ENCODE peak calls at places on chromosomes 6 and 20, in four cellular contexts. C is H1, I is MM.1S, O is mesenchymal stem cell. L is an unnamed sample. For H3K9me3, the result is how much of the 10 kb centered on the place peaks cover.

GRCh38 chr6:30163090-30163917 is at the start of gene TRIM15:
- DNase-seq in C (no peak), I (no peak), O (no peak), L (no peak)

GRCh38 chr6:21587925-21588811 is 5.4 kb upstream of the SOX4 start:
- DNase-seq in C (peak), I (peak), O (peak), L (peak)

GRCh38 chr6:152052061-152052460 is 244.6 kb downstream of the ESR1 start:
- DNase-seq in C (no peak), I (no peak), O (no peak), L (no peak)

GRCh38 chr6:72032056-72032455 is 145.7 kb downstream of the RIMS1 start:
- DNase-seq in C (no peak), I (no peak), O (peak), L (no peak)

GRCh38 chr20:60108397-60108796 is 150.2 kb downstream of the CDH26 start:
- DNase-seq in C (no peak), I (no peak), O (peak), L (peak)

GRCh38 chr6:3250278-3250677 is 8.5 kb upstream of the PSMG4 start:
- DNase-seq in C (no peak), I (no peak), O (no peak), L (peak)

GRCh38 chr6:101397199-101397598 is 3.7 kb downstream of the GRIK2 start:
- DNase-seq in C (no peak), I (no peak), O (no peak), L (no peak)

GRCh38 chr6:15355683-15356099 is 109.8 kb downstream of the JARID2 start:
- DNase-seq in C (no peak), I (no peak), O (no peak), L (no peak)

GRCh38 chr6:30913721-30914075 is 340 bp upstream of the VARS2 start:
- DNase-seq in C (no peak), I (no peak), O (no peak), L (peak)

GRCh38 chr6:32946893-32947292 is 6.0 kb downstream of the HLA-DMA start:
- DNase-seq in C (no peak), I (no peak), O (no peak), L (no peak)

GRCh38 chr6:128068110-128068460 is 167.2 kb upstream of the THEMIS start:
- DNase-seq in C (no peak), I (no peak), O (no peak), L (no peak)

GRCh38 chr6:152858151-152858550 is 107.6 kb downstream of the VIP start:
- DNase-seq in C (no peak), I (no peak), O (no peak), L (no peak)

GRCh38 chr6:96249748-96250147 is 234.0 kb downstream of the FUT9 start:
- DNase-seq in C (no peak), I (no peak), O (no peak), L (no peak)

GRCh38 chr6:3457710-3458605 is 1.1 kb upstream of the SLC22A23 start:
- DNase-seq in C (no peak), I (no peak), O (peak), L (no peak)

GRCh38 chr6:156977527-156978291 is 200.5 kb downstream of the ARID1B start:
- DNase-seq in C (no peak), I (no peak), O (no peak), L (peak)

GRCh38 chr6:15244605-15245360 is 1.1 kb upstream of the JARID2 start:
- DNase-seq in C (peak), I (peak), O (peak), L (peak)

DNA sequence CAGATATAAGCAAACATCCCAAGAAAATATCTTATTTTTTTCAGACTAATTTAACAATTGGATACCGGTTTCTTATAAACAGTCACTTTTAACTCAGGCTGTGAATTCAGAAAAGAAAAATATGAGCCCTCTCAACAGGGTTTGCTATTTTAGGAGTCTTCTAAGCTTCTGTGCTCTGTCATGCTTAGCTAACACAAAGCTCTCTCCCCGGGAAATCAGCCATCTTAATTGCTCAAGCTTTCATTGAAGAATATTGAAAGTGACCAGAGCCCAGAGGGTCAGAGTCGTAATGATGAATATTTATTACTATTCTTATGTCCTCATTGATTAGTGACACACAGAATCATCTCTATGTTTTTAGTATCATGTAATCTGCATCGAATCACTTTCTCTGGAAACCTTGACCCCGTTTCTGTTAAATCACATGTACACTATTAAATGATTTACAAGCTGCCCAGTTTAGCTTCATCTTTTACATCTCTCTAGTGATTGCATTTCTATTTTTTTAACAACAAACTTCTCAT is 96.0 kb downstream of the RFPL4B start:
- DNase-seq in C (no peak), I (no peak), O (no peak), L (no peak)
- H2AFZ ChIP-seq in C (peak), I (no peak), O (no peak), L (no peak)

DNA sequence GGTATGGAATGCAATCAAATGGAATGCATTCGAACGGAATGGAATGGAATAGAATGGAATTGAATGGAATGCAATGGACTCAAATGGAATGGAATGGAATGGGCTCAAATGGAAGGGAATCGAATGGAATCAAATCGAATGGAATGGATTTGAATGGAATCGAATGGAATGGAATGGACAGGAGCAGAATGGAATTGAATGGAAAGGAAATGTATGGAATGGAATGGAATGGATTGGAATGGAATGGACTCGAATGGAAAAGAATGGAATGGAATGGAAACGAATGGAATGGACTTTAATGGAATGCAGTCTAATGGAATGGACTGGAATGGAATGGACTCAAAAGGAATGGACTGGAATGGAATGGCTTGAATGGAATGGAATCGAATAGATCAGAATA is 18.3 kb upstream of the DEFB115 start:
- DNase-seq in C (no peak), I (no peak), O (no peak), L (no peak)
- H3K9me3 ChIP-seq in C (under half), I (under half), O (half or more), L (under half)

DNA sequence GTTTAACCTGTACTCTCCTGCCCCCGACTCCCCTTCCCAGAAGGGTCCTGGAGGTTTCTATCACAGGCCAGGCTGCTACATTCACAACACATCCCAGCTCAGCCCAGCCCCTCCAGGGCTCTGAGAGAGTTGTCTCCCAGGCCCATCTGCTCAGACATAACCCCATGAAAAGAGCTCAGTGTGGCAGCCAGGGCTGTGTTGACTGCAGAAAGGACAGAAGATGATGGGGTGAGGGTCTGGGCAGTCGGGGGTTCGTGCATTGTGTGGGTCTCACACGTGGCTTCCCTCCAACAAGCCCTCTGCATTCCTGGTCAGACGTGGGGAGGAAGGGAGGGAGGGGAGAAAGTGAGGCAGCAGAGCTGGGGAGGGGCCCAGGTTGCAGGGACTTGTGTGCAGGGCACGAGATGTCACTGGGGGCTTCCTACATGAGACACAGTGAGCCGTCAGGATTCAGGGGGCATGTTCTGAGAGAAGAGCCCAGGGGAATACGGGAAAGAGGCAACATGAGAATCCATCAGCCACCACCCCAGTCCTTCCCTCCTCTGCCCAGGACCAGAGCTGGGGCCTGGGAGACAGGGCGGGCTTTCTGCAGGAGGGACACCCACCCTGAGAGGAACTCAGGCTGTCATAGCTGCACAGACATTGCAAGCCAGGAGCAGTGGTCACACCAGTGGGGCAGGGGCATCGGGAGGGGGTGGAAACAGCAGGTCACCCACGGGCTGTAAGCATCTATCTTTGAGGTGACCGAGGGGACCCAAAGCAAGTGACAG is 372.9 kb downstream of the PREX1 start:
- DNase-seq in C (no peak), I (no peak), O (no peak), L (peak)
- H3K4me3 ChIP-seq in C (no peak), I (no peak), O (no peak), L (no peak)

DNA sequence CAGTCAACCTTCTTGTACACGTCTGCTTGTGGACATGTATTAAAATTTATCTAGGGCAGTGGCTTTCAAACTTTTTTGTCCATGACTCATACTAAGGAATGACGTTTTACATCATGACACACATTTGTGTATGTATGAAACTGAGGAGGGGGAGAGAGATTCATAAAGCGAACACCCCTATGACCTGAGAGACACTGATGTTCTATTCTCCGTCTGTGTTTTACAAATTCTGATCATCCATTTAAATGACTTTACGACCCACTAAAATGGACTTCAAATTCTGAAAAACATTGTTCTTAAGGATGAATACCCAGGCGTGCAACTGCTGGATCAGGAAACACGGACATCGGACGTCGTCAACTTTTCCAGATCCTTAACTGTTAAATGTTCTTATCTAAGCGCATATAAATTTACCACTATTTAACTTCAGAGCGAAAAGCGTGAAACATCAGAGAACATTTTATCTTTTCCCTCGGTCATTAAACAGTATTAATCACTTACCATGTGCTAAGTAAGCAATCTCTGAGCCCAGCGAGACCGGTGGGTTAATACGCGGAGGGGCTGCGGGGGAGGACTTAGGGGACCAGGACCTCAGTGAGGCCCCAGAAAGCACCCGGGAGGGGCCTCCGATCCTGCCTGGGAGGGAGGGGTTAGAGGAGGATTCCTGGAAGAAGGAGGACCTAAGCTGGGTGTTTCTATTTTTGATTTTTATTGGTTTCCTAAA is 1.2 kb downstream of the PLAGL1 start:
- DNase-seq in C (no peak), I (no peak), O (peak), L (peak)
- H2AFZ ChIP-seq in C (no peak), I (no peak), O (no peak), L (peak)

DNA sequence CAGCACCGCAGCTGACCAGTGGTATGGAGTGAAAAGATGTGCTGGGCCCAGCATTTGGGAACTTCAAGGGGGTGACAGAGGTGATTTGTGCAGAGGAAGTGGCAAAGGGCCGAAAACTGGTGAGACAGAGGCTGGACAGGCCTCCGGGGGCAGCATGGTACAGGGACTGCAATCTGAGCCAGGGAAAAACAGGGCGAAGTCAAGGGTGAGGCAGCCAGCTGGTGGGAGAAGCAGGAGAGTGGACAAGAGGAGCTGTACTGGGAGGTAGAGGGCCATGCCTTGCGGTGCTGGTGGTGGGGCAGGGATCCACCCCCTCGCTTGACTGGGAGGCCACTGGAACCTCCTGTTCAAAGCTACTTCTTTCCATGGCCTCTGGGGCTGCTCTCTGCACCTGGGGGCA is 7.3 kb upstream of the GFRA4 start:
- DNase-seq in C (no peak), I (no peak), O (peak), L (peak)
- H3K9me3 ChIP-seq in C (under half), I (under half), O (under half), L (under half)

DNA sequence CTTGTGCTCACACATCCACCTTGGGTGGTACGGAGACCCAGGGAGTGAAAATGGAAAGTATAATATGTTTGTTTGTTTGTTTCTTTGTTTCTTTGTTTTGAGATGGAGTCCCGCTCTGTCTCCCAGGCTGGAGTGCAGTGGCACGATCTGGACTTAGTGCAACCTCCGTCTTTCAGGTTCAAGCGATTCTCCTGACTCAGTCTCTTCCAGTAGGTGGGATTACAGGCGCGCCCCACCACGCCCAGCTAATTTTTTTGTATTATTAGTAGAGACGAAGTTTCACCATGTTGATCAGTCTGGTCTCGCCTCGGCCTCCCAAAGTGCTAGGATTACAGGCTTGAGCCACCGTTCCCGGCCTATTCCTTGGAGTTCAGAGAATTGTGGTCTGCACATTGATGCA is 115.4 kb downstream of the TRIM27 start:
- DNase-seq in C (no peak), I (no peak), O (no peak), L (no peak)
- H3K4me3 ChIP-seq in C (peak), I (no peak), O (no peak), L (peak)

DNA sequence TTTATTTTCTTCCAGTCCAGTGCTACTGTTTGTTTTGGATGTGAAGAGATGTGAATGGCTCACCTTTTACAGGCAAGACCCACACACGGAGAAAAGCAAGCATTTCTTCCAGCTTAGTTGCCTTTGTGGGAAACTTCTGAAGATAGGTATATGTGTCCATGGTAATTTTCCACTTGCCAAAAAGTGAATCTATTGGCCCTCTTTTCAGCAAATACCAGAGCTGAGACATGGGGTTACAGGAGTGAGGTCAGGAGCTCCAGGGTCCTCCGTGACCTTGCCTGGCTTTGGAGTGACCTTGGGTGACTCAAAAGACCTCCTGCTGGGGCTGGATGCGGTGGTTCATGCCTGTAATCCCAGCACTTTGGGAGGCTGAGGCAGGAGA is 166.7 kb downstream of the SCML4 start:
- DNase-seq in C (no peak), I (no peak), O (peak), L (no peak)
- H2AFZ ChIP-seq in C (no peak), I (no peak), O (no peak), L (no peak)

DNA sequence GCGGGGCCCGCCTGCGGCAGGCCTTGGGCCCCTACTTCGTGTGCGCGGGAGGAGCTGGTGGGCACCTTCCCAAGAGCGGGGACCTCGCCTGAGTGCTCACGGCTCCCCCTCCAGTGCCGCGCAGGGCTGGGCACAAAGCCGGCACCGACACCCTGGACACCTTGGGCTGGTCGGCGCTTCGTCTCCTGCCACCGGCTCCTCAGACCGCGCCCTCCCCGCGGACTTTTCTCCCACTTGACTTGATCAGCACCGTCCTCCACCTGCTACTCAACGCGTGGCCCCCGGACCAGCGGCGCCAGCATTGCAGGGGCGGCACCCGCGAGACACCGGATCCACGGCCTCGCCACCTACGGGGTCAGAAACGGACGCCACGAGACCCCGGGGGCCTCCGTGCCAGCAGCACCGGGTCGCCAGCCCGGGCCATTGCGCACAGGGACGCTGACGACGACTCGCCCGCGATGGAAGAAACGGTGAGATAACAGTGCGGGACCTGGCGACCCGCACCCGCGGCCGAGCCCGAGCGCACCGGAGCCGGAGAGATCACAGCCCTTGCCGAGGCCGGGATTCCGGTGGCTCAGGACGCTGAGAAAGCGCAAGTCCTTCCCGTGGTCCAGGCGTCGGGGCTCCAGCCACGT is 154.2 kb downstream of the DLL1 start:
- DNase-seq in C (no peak), I (no peak), O (no peak), L (peak)
- H3K9me3 ChIP-seq in C (under half), I (under half), O (under half), L (under half)

GRCh38 chr6:25173232-25173631 is 105.9 kb upstream of the CARMIL1 start:
- DNase-seq in C (no peak), I (no peak), O (peak), L (no peak)
- H3K4me3 ChIP-seq in C (no peak), I (no peak), O (no peak), L (no peak)

GRCh38 chr6:47066418-47066817 is 24.3 kb upstream of the ADGRF1 start:
- DNase-seq in C (no peak), I (no peak), O (no peak), L (no peak)
- H2AFZ ChIP-seq in C (no peak), I (no peak), O (no peak), L (no peak)

L was measured in osteoblast.